ENCODE peak calls at places on chromosomes 4 and X, in ten cellular contexts. One of them, this sample, is unnamed.

GRCh38 chr4:45294464-45294863 is 568.1 kb upstream of the GNPDA2 start:
- DNase-seq in H54: no peak
- DNase-seq in IMR-90: no peak
- DNase-seq in uterus: no peak
- DNase-seq in body of pancreas: no peak
- DNase-seq in sigmoid colon: no peak
- DNase-seq in thyroid gland: no peak
- DNase-seq in K562: no peak
- DNase-seq in tibial nerve: no peak
- DNase-seq in ovary: no peak
- DNase-seq in this sample: no peak

GRCh38 chr4:72112514-72113156 is 80.8 kb downstream of the NPFFR2 start:
- DNase-seq in H54: no peak
- DNase-seq in IMR-90: peak
- DNase-seq in uterus: no peak
- DNase-seq in body of pancreas: no peak
- DNase-seq in sigmoid colon: no peak
- DNase-seq in thyroid gland: no peak
- DNase-seq in K562: peak
- DNase-seq in tibial nerve: no peak
- DNase-seq in ovary: no peak
- DNase-seq in this sample: no peak

GRCh38 chr4:77927991-77928925 is 65.6 kb downstream of the MRPL1 start:
- DNase-seq in H54: no peak
- DNase-seq in IMR-90: peak
- DNase-seq in uterus: no peak
- DNase-seq in body of pancreas: peak
- DNase-seq in sigmoid colon: no peak
- DNase-seq in thyroid gland: no peak
- DNase-seq in K562: no peak
- DNase-seq in tibial nerve: no peak
- DNase-seq in ovary: no peak
- DNase-seq in this sample: no peak

GRCh38 chrX:42085836-42086235 is 162.5 kb upstream of the CASK start:
- DNase-seq in H54: no peak
- DNase-seq in IMR-90: no peak
- DNase-seq in uterus: no peak
- DNase-seq in body of pancreas: no peak
- DNase-seq in sigmoid colon: no peak
- DNase-seq in thyroid gland: no peak
- DNase-seq in K562: no peak
- DNase-seq in tibial nerve: no peak
- DNase-seq in ovary: no peak
- DNase-seq in this sample: no peak

GRCh38 chrX:46294234-46294633 is 251.0 kb downstream of the ZNF674 start:
- DNase-seq in H54: no peak
- DNase-seq in IMR-90: no peak
- DNase-seq in uterus: no peak
- DNase-seq in body of pancreas: no peak
- DNase-seq in sigmoid colon: no peak
- DNase-seq in thyroid gland: no peak
- DNase-seq in K562: no peak
- DNase-seq in tibial nerve: no peak
- DNase-seq in ovary: no peak
- DNase-seq in this sample: no peak

GRCh38 chrX:45566456-45566855 is 365.8 kb upstream of the DIPK2B start:
- DNase-seq in H54: no peak
- DNase-seq in IMR-90: no peak
- DNase-seq in uterus: no peak
- DNase-seq in body of pancreas: no peak
- DNase-seq in sigmoid colon: no peak
- DNase-seq in thyroid gland: no peak
- DNase-seq in K562: no peak
- DNase-seq in tibial nerve: no peak
- DNase-seq in ovary: no peak
- DNase-seq in this sample: no peak

GRCh38 chr4:165972747-165973146 is 99.7 kb downstream of the TLL1 start:
- DNase-seq in H54: no peak
- DNase-seq in IMR-90: no peak
- DNase-seq in uterus: no peak
- DNase-seq in body of pancreas: no peak
- DNase-seq in sigmoid colon: no peak
- DNase-seq in thyroid gland: no peak
- DNase-seq in K562: no peak
- DNase-seq in tibial nerve: no peak
- DNase-seq in ovary: no peak
- DNase-seq in this sample: no peak

GRCh38 chr4:152171556-152171955 is 364.3 kb downstream of the FBXW7 start:
- DNase-seq in H54: no peak
- DNase-seq in IMR-90: no peak
- DNase-seq in uterus: no peak
- DNase-seq in body of pancreas: no peak
- DNase-seq in sigmoid colon: no peak
- DNase-seq in thyroid gland: no peak
- DNase-seq in K562: no peak
- DNase-seq in tibial nerve: no peak
- DNase-seq in ovary: no peak
- DNase-seq in this sample: no peak

GRCh38 chrX:44954562-44954961 is 81.6 kb downstream of the KDM6A start:
- DNase-seq in H54: no peak
- DNase-seq in IMR-90: no peak
- DNase-seq in uterus: no peak
- DNase-seq in body of pancreas: no peak
- DNase-seq in sigmoid colon: no peak
- DNase-seq in thyroid gland: peak
- DNase-seq in K562: no peak
- DNase-seq in tibial nerve: no peak
- DNase-seq in ovary: no peak
- DNase-seq in this sample: no peak

GRCh38 chrX:154358011-154358410 is 16.4 kb downstream of the FLNA start:
- DNase-seq in H54: no peak
- DNase-seq in IMR-90: no peak
- DNase-seq in uterus: no peak
- DNase-seq in body of pancreas: no peak
- DNase-seq in sigmoid colon: no peak
- DNase-seq in thyroid gland: no peak
- DNase-seq in K562: no peak
- DNase-seq in tibial nerve: no peak
- DNase-seq in ovary: no peak
- DNase-seq in this sample: no peak

GRCh38 chr4:73676136-73676535 is 55.9 kb upstream of the RASSF6 start:
- DNase-seq in H54: no peak
- DNase-seq in IMR-90: no peak
- DNase-seq in uterus: no peak
- DNase-seq in body of pancreas: no peak
- DNase-seq in sigmoid colon: no peak
- DNase-seq in thyroid gland: no peak
- DNase-seq in K562: no peak
- DNase-seq in tibial nerve: no peak
- DNase-seq in ovary: no peak
- DNase-seq in this sample: no peak

GRCh38 chr4:65302145-65302544 is 368.1 kb downstream of the EPHA5 start:
- DNase-seq in H54: no peak
- DNase-seq in IMR-90: no peak
- DNase-seq in uterus: no peak
- DNase-seq in body of pancreas: no peak
- DNase-seq in sigmoid colon: no peak
- DNase-seq in thyroid gland: no peak
- DNase-seq in K562: no peak
- DNase-seq in tibial nerve: no peak
- DNase-seq in ovary: no peak
- DNase-seq in this sample: no peak
- TF ChIP-seq POLR2A in H54: no peak
- TF ChIP-seq POLR2A in IMR-90: no peak
- TF ChIP-seq POLR2A in uterus: no peak
- TF ChIP-seq POLR2A in body of pancreas: no peak
- TF ChIP-seq POLR2A in sigmoid colon: no peak
- TF ChIP-seq POLR2A in thyroid gland: no peak
- TF ChIP-seq POLR2A in K562: no peak
- TF ChIP-seq POLR2A in tibial nerve: no peak
- TF ChIP-seq POLR2A in ovary: no peak
- TF ChIP-seq POLR2A in this sample: no peak

DNA sequence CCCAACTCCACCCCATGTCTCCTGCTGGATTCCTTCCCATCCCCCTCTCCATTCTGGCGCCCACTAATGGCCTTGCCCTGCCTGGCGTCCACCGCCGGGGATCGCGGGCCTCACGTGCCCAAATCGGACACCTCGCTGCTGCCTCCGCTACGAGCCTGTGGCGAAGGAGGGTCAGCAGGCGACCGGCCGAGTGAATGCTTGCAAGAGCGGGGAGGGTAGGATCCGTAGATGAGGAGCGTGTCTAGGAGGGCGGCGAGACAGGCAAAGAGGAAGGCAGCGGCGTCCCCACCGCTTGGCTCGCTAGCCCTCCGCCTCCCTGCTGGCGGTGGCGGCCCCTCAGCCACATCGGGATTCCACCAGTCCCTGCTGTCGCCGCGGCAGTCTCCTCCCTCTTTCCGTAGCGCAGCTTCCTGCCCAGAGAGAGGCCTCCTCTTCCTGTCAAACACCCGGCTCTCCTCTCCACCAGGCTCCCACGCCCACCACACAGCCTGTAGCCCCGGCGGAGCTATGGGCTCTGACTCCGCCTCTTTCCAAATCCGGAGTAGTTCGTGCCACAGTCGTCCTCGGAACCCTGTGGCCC is at the start of gene SPIN2B:
- DNase-seq in H54: peak
- DNase-seq in IMR-90: peak
- DNase-seq in uterus: peak
- DNase-seq in body of pancreas: peak
- DNase-seq in sigmoid colon: peak
- DNase-seq in thyroid gland: peak
- DNase-seq in K562: peak
- DNase-seq in tibial nerve: peak
- DNase-seq in ovary: peak
- DNase-seq in this sample: peak
- TF ChIP-seq POLR2A in H54: peak
- TF ChIP-seq POLR2A in IMR-90: no peak
- TF ChIP-seq POLR2A in uterus: peak
- TF ChIP-seq POLR2A in body of pancreas: peak
- TF ChIP-seq POLR2A in sigmoid colon: peak
- TF ChIP-seq POLR2A in thyroid gland: peak
- TF ChIP-seq POLR2A in K562: peak
- TF ChIP-seq POLR2A in tibial nerve: no peak
- TF ChIP-seq POLR2A in ovary: no peak
- TF ChIP-seq POLR2A in this sample: peak

DNA sequence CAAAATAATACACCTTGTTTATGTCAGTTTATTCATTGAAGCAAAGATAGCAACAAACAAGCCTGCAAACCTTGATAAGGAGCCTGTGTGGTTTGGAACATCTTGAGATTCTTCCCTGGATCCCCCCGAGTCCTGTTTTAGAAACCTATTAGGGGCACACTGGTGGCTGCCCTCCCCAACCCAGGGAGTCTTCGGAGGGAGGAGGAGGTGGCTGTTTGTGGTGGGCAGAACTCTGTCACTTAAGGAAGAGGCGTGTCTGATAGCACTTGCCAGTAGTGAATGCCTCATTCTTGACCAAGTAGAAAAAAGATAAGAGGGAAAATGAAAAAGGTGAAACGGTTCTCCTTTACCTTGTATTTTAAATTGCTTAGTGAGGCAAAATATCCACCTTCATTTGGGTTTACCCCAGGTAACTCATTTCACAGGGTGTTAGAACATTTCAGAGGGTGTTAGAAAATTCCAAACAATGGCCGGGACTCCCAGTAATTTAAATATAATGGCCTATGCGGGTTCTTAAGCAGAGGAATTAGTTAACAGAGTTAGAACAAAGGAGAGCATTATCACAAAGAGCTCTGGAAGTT is 10.4 kb downstream of the KIT start:
- DNase-seq in H54: no peak
- DNase-seq in IMR-90: no peak
- DNase-seq in uterus: no peak
- DNase-seq in body of pancreas: no peak
- DNase-seq in sigmoid colon: no peak
- DNase-seq in thyroid gland: peak
- DNase-seq in K562: no peak
- DNase-seq in tibial nerve: no peak
- DNase-seq in ovary: no peak
- DNase-seq in this sample: no peak
- TF ChIP-seq POLR2A in H54: no peak
- TF ChIP-seq POLR2A in IMR-90: no peak
- TF ChIP-seq POLR2A in uterus: no peak
- TF ChIP-seq POLR2A in body of pancreas: no peak
- TF ChIP-seq POLR2A in sigmoid colon: no peak
- TF ChIP-seq POLR2A in thyroid gland: peak
- TF ChIP-seq POLR2A in K562: no peak
- TF ChIP-seq POLR2A in tibial nerve: no peak
- TF ChIP-seq POLR2A in ovary: no peak
- TF ChIP-seq POLR2A in this sample: no peak

GRCh38 chrX:18574591-18574990 is 97.3 kb downstream of the RS1 start:
- DNase-seq in H54: peak
- DNase-seq in IMR-90: peak
- DNase-seq in uterus: peak
- DNase-seq in body of pancreas: no peak
- DNase-seq in sigmoid colon: peak
- DNase-seq in thyroid gland: peak
- DNase-seq in K562: no peak
- DNase-seq in tibial nerve: peak
- DNase-seq in ovary: peak
- DNase-seq in this sample: no peak

GRCh38 chrX:18577400-18577799 is 94.5 kb downstream of the RS1 start:
- DNase-seq in H54: no peak
- DNase-seq in IMR-90: no peak
- DNase-seq in uterus: no peak
- DNase-seq in body of pancreas: no peak
- DNase-seq in sigmoid colon: no peak
- DNase-seq in thyroid gland: no peak
- DNase-seq in K562: no peak
- DNase-seq in tibial nerve: no peak
- DNase-seq in ovary: no peak
- DNase-seq in this sample: no peak

GRCh38 chrX:18575744-18576143 is 96.2 kb downstream of the RS1 start:
- DNase-seq in H54: no peak
- DNase-seq in IMR-90: no peak
- DNase-seq in uterus: no peak
- DNase-seq in body of pancreas: no peak
- DNase-seq in sigmoid colon: no peak
- DNase-seq in thyroid gland: no peak
- DNase-seq in K562: no peak
- DNase-seq in tibial nerve: no peak
- DNase-seq in ovary: no peak
- DNase-seq in this sample: no peak

GRCh38 chrX:18582910-18583493 is 88.9 kb downstream of the RS1 start:
- DNase-seq in H54: no peak
- DNase-seq in IMR-90: peak
- DNase-seq in uterus: no peak
- DNase-seq in body of pancreas: no peak
- DNase-seq in sigmoid colon: no peak
- DNase-seq in thyroid gland: no peak
- DNase-seq in K562: no peak
- DNase-seq in tibial nerve: no peak
- DNase-seq in ovary: no peak
- DNase-seq in this sample: no peak

DNA sequence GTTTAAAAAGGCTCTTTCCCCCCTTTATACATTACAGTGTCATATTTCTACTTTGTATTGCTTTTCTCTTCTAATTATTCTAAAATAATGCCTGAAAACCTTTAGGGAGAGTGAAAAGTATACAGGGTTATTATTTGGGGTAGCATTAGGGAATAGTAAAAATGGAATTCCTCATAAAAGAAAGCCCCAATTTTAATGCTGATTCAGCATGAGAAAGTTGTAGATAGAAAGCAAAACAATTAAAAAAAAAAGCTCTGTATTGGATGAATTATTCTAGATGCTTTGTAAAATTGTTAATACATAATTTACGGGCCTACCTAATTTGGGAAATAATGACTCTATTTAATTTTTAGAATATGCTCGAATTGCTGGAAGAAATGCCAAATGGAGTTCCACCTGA is 92.4 kb downstream of the RS1 start:
- DNase-seq in H54: no peak
- DNase-seq in IMR-90: no peak
- DNase-seq in uterus: no peak
- DNase-seq in body of pancreas: no peak
- DNase-seq in sigmoid colon: no peak
- DNase-seq in thyroid gland: no peak
- DNase-seq in K562: no peak
- DNase-seq in tibial nerve: no peak
- DNase-seq in ovary: no peak
- DNase-seq in this sample: no peak
- TF ChIP-seq POLR2A in H54: no peak
- TF ChIP-seq POLR2A in IMR-90: no peak
- TF ChIP-seq POLR2A in uterus: no peak
- TF ChIP-seq POLR2A in body of pancreas: no peak
- TF ChIP-seq POLR2A in sigmoid colon: no peak
- TF ChIP-seq POLR2A in thyroid gland: no peak
- TF ChIP-seq POLR2A in K562: no peak
- TF ChIP-seq POLR2A in tibial nerve: no peak
- TF ChIP-seq POLR2A in ovary: no peak
- TF ChIP-seq POLR2A in this sample: no peak